ENCODE peak calls at places on chromosomes 16 and 17, in eight cellular contexts. O is stromal cell of bone marrow; J is effector memory CD8-positive, alpha-beta T cell; X is activated gamma-delta T cell treated with Interleukin-2 at 50 U/mL for 16 hours; D is IMR-90; Y is fibroblast of pulmonary artery; L is epithelial cell of prostate; S is T-helper 17 cell. M is an unnamed sample.
A peak's percentile ranks its signal among the peaks of the same experiment; 100 is the strongest.

GRCh38 chr17:3895354-3895753 is 2.5 kb upstream of the CAMKK1 start:
- DNase-seq in O (no peak), J (no peak), X (no peak), D (no peak), Y (no peak), L (no peak), S (no peak), M (no peak)

GRCh38 chr16:57999971-58000705 is at the start of gene ZNF319:
- DNase-seq in O (no peak), J (no peak), X (peak; percentile 19), D (no peak), Y (no peak), L (no peak), S (no peak), M (no peak)

GRCh38 chr16:27365142-27366089 is 36.6 kb upstream of the IL21R start:
- DNase-seq in O (no peak), J (no peak), X (no peak), D (peak; percentile 84), Y (peak; percentile 29), L (peak; percentile 85), S (no peak), M (peak; percentile 50)

GRCh38 chr17:6241996-6242395 is 171.8 kb downstream of the WSCD1 start:
- DNase-seq in O (no peak), J (no peak), X (no peak), D (no peak), Y (no peak), L (no peak), S (no peak), M (no peak)

GRCh38 chr16:80573700-80574120 is 32.9 kb downstream of the DYNLRB2 start:
- DNase-seq in O (no peak), J (no peak), X (no peak), D (no peak), Y (no peak), L (no peak), S (no peak), M (no peak)

GRCh38 chr17:48100591-48101011 is 677 bp downstream of the CBX1 start:
- DNase-seq in O (no peak), J (no peak), X (no peak), D (peak; percentile 58), Y (peak; percentile 62), L (no peak), S (no peak), M (peak; percentile 54)

GRCh38 chr16:72997141-72997542 is 50.8 kb downstream of the ZFHX3 start:
- DNase-seq in O (no peak), J (no peak), X (no peak), D (peak; percentile 18), Y (peak; percentile 73), L (peak; percentile 58), S (no peak), M (no peak)

GRCh38 chr17:19573075-19573474 is 39.4 kb downstream of the SLC47A1 start:
- DNase-seq in O (no peak), J (no peak), X (no peak), D (peak; percentile 57), Y (no peak), L (no peak), S (no peak), M (no peak)

GRCh38 chr17:29723283-29724047 is 100.8 kb upstream of the CORO6 start:
- DNase-seq in O (no peak), J (no peak), X (peak; percentile 26), D (no peak), Y (no peak), L (no peak), S (no peak), M (no peak)

GRCh38 chr17:82023447-82024241 is 539 bp downstream of the LRRC45 start:
- DNase-seq in O (no peak), J (no peak), X (no peak), D (peak; percentile 8), Y (no peak), L (no peak), S (no peak), M (peak; percentile 33)

GRCh38 chr17:81846743-81847689 is 12.2 kb upstream of the PPP1R27 start:
- DNase-seq in O (no peak), J (no peak), X (no peak), D (no peak), Y (no peak), L (no peak), S (no peak), M (no peak)

GRCh38 chr17:41518789-41519449 is at the start of gene KRT15:
- DNase-seq in O (no peak), J (no peak), X (no peak), D (peak; percentile 28), Y (peak; percentile 16), L (no peak), S (no peak), M (no peak)

GRCh38 chr17:78484300-78485159 is 92.7 kb downstream of the DNAH17 start:
- DNase-seq in O (no peak), J (peak; percentile 39), X (peak; percentile 52), D (no peak), Y (no peak), L (no peak), S (peak; percentile 63), M (no peak)

GRCh38 chr17:48460055-48460454 is 30.0 kb upstream of the SKAP1 start:
- DNase-seq in O (no peak), J (no peak), X (no peak), D (no peak), Y (no peak), L (no peak), S (no peak), M (no peak)

GRCh38 chr16:86211800-86212199 is 298.5 kb upstream of the FOXF1 start:
- DNase-seq in O (no peak), J (no peak), X (no peak), D (no peak), Y (no peak), L (no peak), S (no peak), M (no peak)

GRCh38 chr16:64121473-64121872 is 1000.4 kb downstream of the CDH11 start:
- DNase-seq in O (peak; percentile 34), J (no peak), X (no peak), D (peak; percentile 64), Y (no peak), L (peak; percentile 80), S (no peak), M (no peak)

GRCh38 chr16:66946541-66946940 is 11.2 kb downstream of the CES2 start:
- DNase-seq in O (no peak), J (no peak), X (no peak), D (no peak), Y (no peak), L (no peak), S (no peak), M (no peak)

GRCh38 chr17:78242024-78242742 is 10.8 kb downstream of the TMEM235 start:
- DNase-seq in O (no peak), J (no peak), X (no peak), D (peak; percentile 19), Y (no peak), L (no peak), S (no peak), M (no peak)

GRCh38 chr16:86534779-86535605 is 20.0 kb downstream of the MTHFSD start:
- DNase-seq in O (no peak), J (no peak), X (no peak), D (no peak), Y (no peak), L (no peak), S (no peak), M (no peak)

GRCh38 chr17:8209909-8210760 is at the start of gene AURKB:
- DNase-seq in O (peak; percentile 98), J (peak; percentile 88), X (peak; percentile 91), D (peak; percentile 97), Y (peak; percentile 98), L (peak; percentile 73), S (peak; percentile 87), M (peak; percentile 98)

GRCh38 chr16:48330847-48331204 is 54.4 kb downstream of the SIAH1 start:
- DNase-seq in O (peak; percentile 28), J (no peak), X (no peak), D (no peak), Y (no peak), L (no peak), S (no peak), M (no peak)

GRCh38 chr17:42050360-42051012 is at the start of gene C17orf113:
- DNase-seq in O (peak; percentile 13), J (peak; percentile 38), X (peak; percentile 49), D (no peak), Y (peak; percentile 22), L (no peak), S (peak; percentile 28), M (peak; percentile 59)

GRCh38 chr17:79657036-79657435 is 46.2 kb upstream of the RBFOX3 start:
- DNase-seq in O (no peak), J (no peak), X (no peak), D (no peak), Y (no peak), L (no peak), S (no peak), M (no peak)

GRCh38 chr16:53372942-53373871 is 61.1 kb upstream of the RBL2 start:
- DNase-seq in O (no peak), J (peak; percentile 68), X (peak; percentile 67), D (no peak), Y (no peak), L (no peak), S (peak; percentile 68), M (no peak)

GRCh38 chr17:81723651-81724209 is 11.6 kb downstream of the SLC25A10 start:
- DNase-seq in O (no peak), J (no peak), X (no peak), D (no peak), Y (no peak), L (no peak), S (no peak), M (no peak)

GRCh38 chr17:48586355-48586924 is 3.6 kb downstream of the HOXB3 start:
- DNase-seq in O (no peak), J (no peak), X (no peak), D (peak; percentile 41), Y (no peak), L (no peak), S (no peak), M (peak; percentile 56)

M was measured in dermis blood vessel endothelial cell.